ENCODE peak calls at places on chromosomes 13 and 19, in nine cellular contexts. H, N, P, Q, B, S, L, A and R are unnamed samples. For H3K36me3 and H3K27me3, the result is how much of the 10 kb centered on the place peaks cover.

GRCh38 chr13:99690426-99691189 is 189.3 kb downstream of the TM9SF2 start:
- DNase-seq in H (no peak), N (no peak), P (peak), Q (no peak), B (no peak), S (no peak), L (no peak), A (no peak), R (no peak)

GRCh38 chr19:46018729-46019251 is 4.1 kb downstream of the PGLYRP1 start:
- DNase-seq in H (no peak), N (no peak), P (no peak), Q (no peak), B (no peak), S (no peak), L (no peak), A (no peak), R (no peak)

GRCh38 chr19:50510700-50511068 is 307 bp downstream of the JOSD2 start:
- DNase-seq in H (no peak), N (no peak), P (no peak), Q (no peak), B (no peak), S (no peak), L (no peak), A (no peak), R (peak)

GRCh38 chr13:84645196-84646071 is 763.2 kb upstream of the SLITRK1 start:
- DNase-seq in H (no peak), N (no peak), P (no peak), Q (no peak), B (no peak), S (no peak), L (no peak), A (peak), R (peak)

GRCh38 chr13:43331676-43332075 is 308.3 kb downstream of the DNAJC15 start:
- DNase-seq in H (no peak), N (peak), P (peak), Q (no peak), B (no peak), S (no peak), L (no peak), A (no peak), R (peak)

GRCh38 chr13:41188584-41188983 is 5.8 kb downstream of the KBTBD7 start:
- DNase-seq in H (no peak), N (no peak), P (no peak), Q (no peak), B (no peak), S (no peak), L (no peak), A (peak), R (peak)

GRCh38 chr19:33819875-33820781 is 23.5 kb downstream of the KCTD15 start:
- DNase-seq in H (peak), N (peak), P (peak), Q (peak), B (peak), S (no peak), L (peak), A (peak), R (peak)

GRCh38 chr13:114109646-114110045 is 22.8 kb downstream of the RASA3 start:
- DNase-seq in H (peak), N (no peak), P (peak), Q (no peak), B (no peak), S (no peak), L (peak), A (no peak), R (no peak)

GRCh38 chr19:1222394-1222793 is 15.4 kb downstream of the CBARP start:
- DNase-seq in H (no peak), N (no peak), P (no peak), Q (no peak), B (no peak), S (no peak), L (no peak), A (no peak), R (no peak)

GRCh38 chr19:1223018-1223855 is 14.6 kb downstream of the CBARP start:
- DNase-seq in H (no peak), N (peak), P (peak), Q (no peak), B (peak), S (no peak), L (no peak), A (no peak), R (peak)

GRCh38 chr19:1225451-1226226 is 12.2 kb downstream of the CBARP start:
- DNase-seq in H (no peak), N (no peak), P (no peak), Q (no peak), B (no peak), S (no peak), L (no peak), A (no peak), R (no peak)

GRCh38 chr19:1224847-1225246 is 13.0 kb downstream of the CBARP start:
- DNase-seq in H (no peak), N (no peak), P (no peak), Q (no peak), B (no peak), S (no peak), L (no peak), A (no peak), R (no peak)

DNA sequence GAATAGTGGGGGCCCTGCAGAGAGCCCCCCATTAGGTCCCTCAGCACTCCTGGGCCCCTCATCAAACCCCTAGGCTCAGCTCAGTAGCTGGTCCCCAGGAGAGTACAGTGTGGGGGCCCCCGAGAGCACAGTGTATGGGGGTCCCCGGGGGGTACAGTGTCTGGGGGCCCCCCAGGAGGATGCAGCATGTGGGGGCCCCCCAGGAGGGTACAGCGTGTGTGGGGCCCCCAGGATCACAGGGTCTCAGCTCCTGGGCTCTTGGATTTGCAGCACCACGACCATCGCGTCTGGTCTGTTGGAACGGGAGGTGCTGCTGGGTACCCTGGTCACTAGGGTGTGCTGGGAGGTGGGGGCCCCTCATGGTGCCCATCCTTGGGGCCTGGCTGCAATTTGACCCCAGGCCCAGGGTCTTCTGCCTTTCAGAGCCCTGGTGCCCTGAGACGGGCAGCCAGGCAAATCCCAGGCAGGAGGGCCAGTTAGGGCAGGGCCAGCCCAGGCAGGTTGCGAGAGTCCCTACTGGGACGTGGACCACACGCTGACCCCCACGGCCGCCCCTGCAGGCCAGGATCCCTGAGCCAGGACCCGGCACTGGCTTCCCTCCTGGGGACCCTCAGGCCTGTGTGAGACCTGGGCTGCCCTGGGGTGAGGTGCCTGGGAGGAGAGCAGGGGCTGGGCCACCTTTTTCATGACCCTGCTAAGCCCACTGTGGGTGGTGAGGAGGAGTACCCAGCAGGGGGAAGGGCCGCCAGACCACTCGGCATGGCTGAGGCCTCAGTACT is 13.6 kb downstream of the CBARP start:
- DNase-seq in H (no peak), N (no peak), P (no peak), Q (no peak), B (no peak), S (no peak), L (no peak), A (no peak), R (no peak)
- H3K36me3 ChIP-seq in H (half or more), N (under half), P (under half), Q (under half), B (under half), S (half or more), L (half or more), A (under half), R (under half)

GRCh38 chr13:37168151-37168550 is 62.7 kb upstream of the CSNK1A1L start:
- DNase-seq in H (no peak), N (no peak), P (no peak), Q (no peak), B (no peak), S (no peak), L (no peak), A (no peak), R (no peak)
- H3K27me3 ChIP-seq in H (under half), N (under half), P (under half), Q (under half), B (under half), S (under half), L (under half), A (under half), R (under half)

DNA sequence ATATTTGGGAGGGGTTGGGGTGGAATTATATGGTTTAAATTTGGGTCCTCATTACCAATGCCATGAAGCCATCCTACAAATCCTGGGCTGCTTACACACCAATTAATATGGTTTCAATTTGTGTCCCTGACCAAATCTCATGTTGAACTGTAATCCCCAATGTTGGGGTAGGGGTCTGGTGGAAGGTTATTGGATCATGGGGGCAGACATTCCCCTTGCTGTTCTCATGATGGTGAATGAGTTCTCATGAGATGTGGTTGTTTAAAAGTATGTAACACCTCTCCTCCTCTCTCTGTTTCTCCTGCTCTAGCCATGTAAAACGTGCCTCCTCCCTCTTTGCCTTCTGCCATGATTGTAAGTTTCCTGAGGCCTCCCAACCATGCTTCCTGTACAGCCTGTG is 46.6 kb upstream of the FAM124A start:
- DNase-seq in H (no peak), N (no peak), P (no peak), Q (no peak), B (no peak), S (no peak), L (no peak), A (no peak), R (no peak)
- H3K4me3 ChIP-seq in H (no peak), N (no peak), P (no peak), Q (no peak), B (no peak), S (no peak), L (no peak), A (no peak), R (no peak)

GRCh38 chr19:4441994-4442845 is 15.4 kb downstream of the UBXN6 start:
- DNase-seq in H (no peak), N (no peak), P (no peak), Q (no peak), B (no peak), S (no peak), L (no peak), A (no peak), R (no peak)

GRCh38 chr19:4444765-4445741 is 12.5 kb downstream of the UBXN6 start:
- DNase-seq in H (no peak), N (no peak), P (no peak), Q (no peak), B (no peak), S (no peak), L (no peak), A (peak), R (no peak)

GRCh38 chr19:4442846-4443146 is 14.8 kb downstream of the UBXN6 start:
- DNase-seq in H (no peak), N (no peak), P (no peak), Q (no peak), B (no peak), S (no peak), L (no peak), A (no peak), R (no peak)

GRCh38 chr19:4443188-4443587 is 14.4 kb downstream of the UBXN6 start:
- DNase-seq in H (no peak), N (no peak), P (no peak), Q (no peak), B (no peak), S (no peak), L (no peak), A (no peak), R (no peak)

GRCh38 chr19:4443966-4444764 is 13.4 kb downstream of the UBXN6 start:
- DNase-seq in H (no peak), N (no peak), P (no peak), Q (no peak), B (no peak), S (no peak), L (no peak), A (no peak), R (no peak)
- H3K36me3 ChIP-seq in H (under half), N (under half), P (under half), Q (under half), B (under half), S (half or more), L (under half), A (under half), R (under half)